ENCODE peak calls at places on chromosome 14, in four cellular contexts. I is WTC11, E is K562, G is HepG2. Y is an unnamed sample.

GRCh38 chr14:68585690-68586089 is 207.2 kb downstream of the ZFP36L1 start:
- DNase-seq in I (no peak), E (no peak), G (no peak), Y (no peak)

GRCh38 chr14:98689936-98690335 is 582.1 kb downstream of the BCL11B start:
- DNase-seq in I (no peak), E (no peak), G (no peak), Y (no peak)

GRCh38 chr14:105019861-105020814 is 745 bp downstream of the CDCA4 start:
- DNase-seq in I (peak), E (peak), G (no peak), Y (no peak)

GRCh38 chr14:48052973-48053372 is 377.6 kb upstream of the MDGA2 start:
- DNase-seq in I (no peak), E (no peak), G (no peak), Y (no peak)

GRCh38 chr14:35147186-35147585 is 24.8 kb downstream of the PRORP start:
- DNase-seq in I (no peak), E (no peak), G (no peak), Y (no peak)

GRCh38 chr14:104633276-104633861 is 28.8 kb upstream of the TMEM179 start:
- DNase-seq in I (no peak), E (no peak), G (no peak), Y (no peak)

GRCh38 chr14:45246151-45246550 is 6.9 kb downstream of the MIS18BP1 start:
- DNase-seq in I (no peak), E (no peak), G (no peak), Y (no peak)

GRCh38 chr14:105107781-105108515 is 42.7 kb upstream of the GPR132 start:
- DNase-seq in I (no peak), E (no peak), G (no peak), Y (no peak)

GRCh38 chr14:95519699-95520098 is 3.2 kb upstream of the SYNE3 start:
- DNase-seq in I (no peak), E (no peak), G (no peak), Y (no peak)

GRCh38 chr14:93893550-93894329 is 33.4 kb upstream of the FAM181A start:
- DNase-seq in I (peak), E (no peak), G (no peak), Y (no peak)

GRCh38 chr14:38405851-38406630 is 150.1 kb upstream of the CLEC14A start:
- DNase-seq in I (peak), E (no peak), G (no peak), Y (peak)
- TF ChIP-seq MAX in I (no peak), E (no peak), G (no peak), Y (no peak)

DNA sequence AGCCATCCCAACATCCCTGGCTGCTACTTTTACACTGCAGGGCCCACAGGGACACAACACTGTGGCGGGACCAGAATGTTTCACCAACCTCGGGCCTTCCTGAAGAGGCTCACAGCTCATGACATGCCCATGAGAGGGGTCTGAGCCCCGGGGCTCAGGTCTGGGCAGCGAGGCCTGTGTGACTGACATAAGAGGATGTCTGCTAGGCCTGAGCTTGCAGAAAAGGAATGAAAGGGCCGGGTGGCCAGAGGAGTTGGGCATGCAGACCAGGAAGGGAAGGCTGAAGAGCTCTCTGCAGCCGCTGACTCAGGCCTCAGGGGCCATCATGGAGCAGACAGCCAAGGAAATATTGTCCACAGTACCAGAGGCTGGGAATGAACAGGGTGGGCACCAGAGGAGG is 18.3 kb upstream of the VSX2 start:
- DNase-seq in I (no peak), E (no peak), G (no peak), Y (no peak)
- TF ChIP-seq NR3C1 in I (no peak), E (no peak), G (no peak), Y (no peak)

DNA sequence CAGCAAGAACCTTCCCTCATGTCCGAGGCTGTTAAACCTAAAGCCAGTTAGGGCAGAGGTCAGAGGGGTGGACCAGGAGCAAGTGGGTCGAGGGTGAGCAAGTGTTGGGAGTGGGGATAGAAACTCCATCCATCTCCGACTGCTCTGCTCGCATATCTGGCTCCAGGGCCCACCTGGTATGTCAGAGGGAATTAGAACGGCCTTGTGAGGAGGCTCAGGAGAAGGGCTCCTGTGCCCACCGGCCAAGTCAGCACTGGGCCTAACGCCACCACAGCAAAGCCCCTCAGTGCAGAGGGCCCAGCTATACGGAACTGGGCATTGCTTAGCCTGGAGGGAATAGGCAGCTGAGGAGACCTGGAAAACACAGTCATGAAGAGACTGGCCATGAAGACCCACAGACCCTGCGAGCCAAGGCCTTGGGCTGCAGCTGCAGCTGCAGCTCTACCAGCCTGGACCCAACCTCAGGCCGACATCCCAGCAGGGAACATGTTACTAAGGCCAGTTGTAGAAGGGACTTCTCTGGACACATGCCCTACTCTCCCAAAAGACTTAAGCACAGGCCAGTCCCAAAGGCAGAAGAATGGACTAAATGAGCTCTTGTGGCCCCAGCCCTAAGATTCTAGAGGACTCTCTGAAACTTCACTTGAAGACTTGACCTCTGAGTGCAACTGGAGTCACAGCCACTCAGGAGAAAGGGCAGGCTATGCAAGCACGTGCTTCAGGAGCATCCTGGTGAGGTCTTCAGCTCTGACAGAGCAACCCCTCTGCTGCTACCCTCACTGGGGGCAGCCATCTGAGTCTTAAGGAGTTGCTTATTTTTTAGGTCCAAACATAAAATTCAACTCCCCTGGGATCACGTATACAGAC is 34.1 kb downstream of the DAD1 start:
- DNase-seq in I (no peak), E (no peak), G (no peak), Y (no peak)
- TF ChIP-seq MAX in I (no peak), E (no peak), G (no peak), Y (no peak)

GRCh38 chr14:58565834-58566233 is 71.9 kb upstream of the DACT1 start:
- DNase-seq in I (no peak), E (peak), G (no peak), Y (no peak)
- TF ChIP-seq NR3C1 in I (no peak), E (no peak), G (no peak), Y (no peak)

DNA sequence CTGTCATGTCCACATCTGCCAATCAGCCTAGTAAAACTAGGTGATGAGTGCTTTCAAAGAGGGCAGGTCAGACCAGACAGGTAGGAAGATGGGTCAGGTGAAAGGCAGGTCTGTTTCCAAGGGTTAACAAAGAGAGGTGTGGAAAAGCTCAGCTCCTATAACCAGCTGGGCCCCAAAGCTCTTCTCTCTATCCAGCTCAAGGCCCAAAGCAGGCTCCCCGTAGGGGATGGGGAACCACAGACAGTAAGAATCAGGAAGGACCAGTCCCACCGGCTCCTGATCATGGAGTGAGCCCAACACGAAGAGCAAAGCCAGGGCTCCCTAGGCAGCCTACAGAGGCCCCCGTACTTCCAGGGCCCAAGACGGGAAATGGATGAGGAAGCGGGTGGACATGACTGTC is 83.2 kb downstream of the TTC9 start:
- DNase-seq in I (no peak), E (no peak), G (no peak), Y (no peak)
- TF ChIP-seq MAX in I (no peak), E (no peak), G (no peak), Y (no peak)

GRCh38 chr14:27243360-27243759 is 645.5 kb upstream of the NOVA1 start:
- DNase-seq in I (no peak), E (no peak), G (no peak), Y (no peak)
- TF ChIP-seq NR3C1 in I (no peak), E (no peak), G (no peak), Y (no peak)